ENCODE peak calls at places on chromosomes 12 and 14, in seven cellular contexts. P, D, V, L, J, K and M are unnamed samples.

GRCh38 chr12:79019672-79020071 is 155.1 kb downstream of the SYT1 start:
- DNase-seq in J (no peak), V (no peak), K (no peak), P (no peak), D (no peak), L (no peak), M (no peak)

GRCh38 chr12:104376650-104377506 is 73.3 kb downstream of the EID3 start:
- DNase-seq in J (no peak), P (peak; percentile 59), L (peak; percentile 50), D (no peak), V (peak; percentile 55), K (no peak), M (no peak)

GRCh38 chr14:61524211-61524806 is 171.0 kb upstream of the HIF1A start:
- DNase-seq in L (no peak), D (no peak), V (peak; percentile 82), P (no peak), K (peak; percentile 73), J (no peak), M (no peak)

GRCh38 chr14:89004195-89004594 is 179.7 kb downstream of the TTC8 start:
- DNase-seq in J (no peak), V (peak; percentile 75), P (no peak), L (no peak), D (no peak), K (no peak), M (no peak)

GRCh38 chr12:80442426-80443222 is 1.4 kb upstream of the PTPRQ start:
- DNase-seq in D (no peak), P (no peak), V (no peak), L (no peak), K (no peak), J (no peak), M (no peak)

GRCh38 chr12:96878704-96879103 is 28.4 kb upstream of the NEDD1 start:
- DNase-seq in D (no peak), K (no peak), P (no peak), J (no peak), L (no peak), V (peak; percentile 74), M (no peak)

GRCh38 chr12:70398002-70398401 is 31.9 kb downstream of the KCNMB4 start:
- DNase-seq in K (no peak), J (no peak), V (no peak), P (no peak), D (no peak), L (no peak), M (no peak)

GRCh38 chr14:81523016-81523415 is 10.6 kb downstream of the SEL1L start:
- DNase-seq in L (no peak), P (no peak), K (no peak), D (no peak), V (no peak), J (no peak), M (no peak)

GRCh38 chr14:100824156-100824555 is 1.8 kb upstream of the MEG3 start:
- DNase-seq in V (peak; percentile 33), J (no peak), D (no peak), K (no peak), P (no peak), L (no peak), M (no peak)

GRCh38 chr12:14776236-14776959 is 26.9 kb downstream of the WBP11 start:
- DNase-seq in V (peak; percentile 9), L (no peak), P (no peak), D (no peak), J (no peak), K (no peak), M (no peak)

GRCh38 chr12:11730299-11731041 is 81.0 kb downstream of the ETV6 start:
- DNase-seq in J (no peak), D (peak; percentile 65), K (peak; percentile 81), P (no peak), V (no peak), L (no peak), M (no peak)

GRCh38 chr14:34782031-34782430 is 67.6 kb upstream of the CFL2 start:
- DNase-seq in D (no peak), K (no peak), P (no peak), L (no peak), J (no peak), V (no peak), M (no peak)

GRCh38 chr14:59631237-59631636 is 54.6 kb upstream of the CCDC175 start:
- DNase-seq in L (no peak), D (no peak), V (no peak), J (peak; percentile 40), K (peak; percentile 4), P (no peak), M (peak; percentile 2)

GRCh38 chr14:87017335-87017734 is 975.6 kb downstream of the GALC start:
- DNase-seq in P (no peak), V (no peak), J (no peak), K (no peak), L (no peak), D (no peak), M (no peak)

GRCh38 chr14:87018294-87018693 is 974.7 kb downstream of the GALC start:
- DNase-seq in P (no peak), J (no peak), K (no peak), L (no peak), D (no peak), V (no peak), M (no peak)

GRCh38 chr14:87013583-87013982 is 979.4 kb downstream of the GALC start:
- DNase-seq in P (no peak), L (no peak), V (peak; percentile 27), K (no peak), J (no peak), D (no peak), M (no peak)

GRCh38 chr14:87014854-87015253 is 978.1 kb downstream of the GALC start:
- DNase-seq in P (no peak), V (no peak), D (no peak), K (no peak), J (no peak), L (no peak), M (no peak)
- TF ChIP-seq CTCF in P (no peak), V (peak; percentile 22), D (no peak), K (no peak), J (peak; percentile 21), L (no peak), M (no peak)

GRCh38 chr12:54759751-54760150 is 94.6 kb upstream of the MUCL1 start:
- DNase-seq in V (peak; percentile 11), J (peak; percentile 34), K (peak; percentile 50), D (no peak), L (no peak), P (no peak), M (peak; percentile 28)
- TF ChIP-seq CTCF in V (peak; percentile 35), J (peak; percentile 11), K (peak; percentile 18), D (no peak), L (no peak), P (no peak), M (peak; percentile 47)

DNA sequence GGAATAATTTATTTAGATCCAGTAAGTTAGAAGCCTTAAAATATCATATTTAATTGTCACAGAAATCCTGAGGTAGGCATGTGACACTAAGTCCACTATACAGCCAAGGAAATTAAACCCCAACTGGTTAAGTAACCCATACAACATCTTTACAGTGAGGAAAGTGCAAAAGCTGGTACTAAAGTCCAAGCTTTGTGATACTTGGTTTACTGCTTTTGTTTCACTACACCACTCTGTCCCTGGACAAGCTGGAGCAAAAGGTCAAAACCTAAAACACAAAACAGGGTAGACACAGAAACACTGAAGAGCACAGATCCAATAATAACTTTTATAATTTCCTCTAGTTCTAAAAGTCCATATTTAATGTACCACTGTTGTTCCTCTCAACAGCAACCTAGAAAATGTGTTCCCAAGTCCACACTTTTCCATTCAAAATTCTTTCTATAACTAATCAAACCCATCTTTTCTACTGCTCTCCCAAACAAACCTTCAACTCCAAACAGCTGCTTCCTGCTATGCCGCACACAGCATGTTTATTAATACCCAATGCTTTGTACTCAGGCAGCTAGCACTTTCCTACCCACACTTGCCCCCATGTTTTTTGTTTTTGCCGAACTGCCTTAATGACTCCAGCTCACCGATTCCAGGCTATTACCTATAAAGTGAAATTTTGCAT is 90.9 kb downstream of the MED13L start:
- DNase-seq in J (no peak), D (no peak), L (no peak), V (peak; percentile 25), P (no peak), K (no peak), M (no peak)
- TF ChIP-seq CTCF in J (no peak), D (no peak), L (no peak), V (no peak), P (no peak), K (no peak), M (no peak)

GRCh38 chr12:87348071-87348470 is 681.1 kb downstream of the C12orf50 start:
- DNase-seq in J (no peak), V (no peak), D (no peak), P (no peak), K (no peak), L (no peak), M (no peak)

GRCh38 chr12:87344699-87345098 is 684.5 kb downstream of the C12orf50 start:
- DNase-seq in J (no peak), L (no peak), V (no peak), D (no peak), P (no peak), K (no peak), M (no peak)
- TF ChIP-seq CTCF in J (peak; percentile 45), L (no peak), V (no peak), D (peak; percentile 20), P (no peak), K (no peak), M (no peak)

DNA sequence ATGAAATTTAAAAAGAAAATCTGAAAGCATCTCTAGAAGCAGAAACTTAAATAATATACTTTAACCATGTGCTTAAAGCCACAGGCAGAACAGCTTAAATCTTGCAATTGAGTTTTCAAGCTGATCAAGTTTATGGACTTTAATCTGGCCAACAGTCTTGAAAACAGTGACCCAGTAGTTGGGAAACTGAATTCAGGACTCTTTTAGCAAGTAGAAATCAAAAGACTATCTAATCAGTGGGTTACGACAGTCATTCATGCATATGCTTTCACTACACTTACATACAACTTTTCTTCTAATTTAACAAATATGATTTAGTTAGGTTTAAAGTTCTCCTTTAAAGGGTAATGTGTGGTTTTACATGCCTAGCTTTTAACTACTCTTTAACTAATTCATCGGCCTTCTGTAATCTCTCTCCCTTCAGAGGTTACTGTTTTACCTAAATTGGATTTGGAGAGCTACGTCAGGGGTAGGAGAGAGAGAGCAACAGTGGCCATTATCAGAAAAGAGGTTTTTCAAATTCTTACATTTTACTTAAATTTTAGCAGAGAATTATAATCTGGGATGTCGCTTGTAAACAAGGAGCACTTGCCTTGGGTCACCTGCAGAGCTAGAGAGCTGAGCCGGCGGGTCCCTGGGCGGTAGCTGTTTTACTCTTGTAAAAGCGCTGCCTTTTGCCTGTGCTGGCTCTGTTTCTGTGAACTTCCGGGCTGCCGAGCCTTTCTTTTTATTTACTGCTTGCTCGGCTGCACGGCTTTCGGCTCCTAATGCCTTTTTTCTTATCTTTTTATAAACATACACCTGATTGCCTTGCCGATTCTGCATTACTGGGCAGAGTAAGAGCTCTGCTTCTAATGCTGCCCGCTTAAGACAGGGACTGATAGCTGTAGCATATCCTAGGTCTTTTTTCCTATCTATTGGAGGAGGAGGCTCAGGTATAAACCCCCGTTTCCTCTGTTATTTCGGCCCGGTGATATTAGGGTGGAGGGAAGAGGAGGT is 17.4 kb upstream of the LYZ start:
- DNase-seq in D (peak; percentile 78), V (no peak), J (peak; percentile 25), K (peak; percentile 49), P (no peak), L (peak; percentile 87), M (peak; percentile 72)
- TF ChIP-seq CTCF in D (no peak), V (no peak), J (no peak), K (no peak), P (no peak), L (no peak), M (no peak)